ENCODE peak calls at places on chromosomes 4 and X, in five cellular contexts. L, O, E, X and C are unnamed samples.

GRCh38 chr4:38050560-38051350 is 90.6 kb downstream of the PTTG2 start:
- DNase-seq in L (no peak), O (no peak), E (no peak), X (no peak), C (no peak)

GRCh38 chrX:25337841-25338240 is 322.1 kb upstream of the ARX start:
- DNase-seq in L (no peak), O (no peak), E (no peak), X (no peak), C (no peak)

GRCh38 chr4:71847300-71847699 is 63.4 kb upstream of the GC start:
- DNase-seq in L (no peak), O (no peak), E (no peak), X (no peak), C (no peak)

GRCh38 chr4:155079866-155080265 is 128.6 kb upstream of the NPY2R start:
- DNase-seq in L (no peak), O (no peak), E (peak; percentile 7), X (no peak), C (no peak)

GRCh38 chr4:183284965-183285364 is 35.1 kb downstream of the CLDN22 start:
- DNase-seq in L (no peak), O (no peak), E (peak; percentile 67), X (no peak), C (no peak)

GRCh38 chr4:20529681-20530080 is 170.6 kb upstream of the PACRGL start:
- DNase-seq in L (no peak), O (no peak), E (no peak), X (no peak), C (no peak)

GRCh38 chr4:6727081-6727942 is 11.3 kb downstream of the BLOC1S4 start:
- DNase-seq in L (no peak), O (no peak), E (no peak), X (no peak), C (no peak)

GRCh38 chr4:34486964-34487363 is 1757.3 kb downstream of the ARAP2 start:
- DNase-seq in L (no peak), O (no peak), E (no peak), X (no peak), C (no peak)

GRCh38 chrX:23749576-23749975 is 6.5 kb upstream of the ACOT9 start:
- DNase-seq in L (no peak), O (no peak), E (peak; percentile 6), X (no peak), C (no peak)